ENCODE peak calls at places on chromosomes 5 and 9, in eight cellular contexts. U is A673; C is transverse colon; I is left ventricle myocardium inferior; A is DND-41; V is small intestine; Y is HCT116; M is naive thymus-derived CD4-positive, alpha-beta T cell. Q is an unnamed sample. For H3K9me3, the result is how much of the 10 kb centered on the place peaks cover.

GRCh38 chr5:62593331-62593730 is 14.7 kb downstream of the LRRC70 start:
- DNase-seq in U (no peak), C (no peak), I (no peak), A (no peak), V (no peak), Y (no peak), M (no peak), Q (no peak)

GRCh38 chr9:128902351-128903078 is 18.3 kb upstream of the PHYHD1 start:
- DNase-seq in U (no peak), C (peak), I (peak), A (peak), V (peak), Y (no peak), M (peak), Q (no peak)

GRCh38 chr5:169084775-169085566 is 216.0 kb downstream of the SLIT3 start:
- DNase-seq in U (no peak), C (no peak), I (no peak), A (no peak), V (no peak), Y (no peak), M (no peak), Q (no peak)

GRCh38 chr9:115283395-115283794 is 165.4 kb upstream of the TNC start:
- DNase-seq in U (no peak), C (no peak), I (no peak), A (no peak), V (no peak), Y (no peak), M (no peak), Q (no peak)

GRCh38 chr5:85985167-85985566 is 632.6 kb upstream of the COX7C start:
- DNase-seq in U (no peak), C (no peak), I (no peak), A (no peak), V (no peak), Y (no peak), M (no peak), Q (no peak)

GRCh38 chr5:32760091-32760509 is 49.0 kb downstream of the NPR3 start:
- DNase-seq in U (peak), C (no peak), I (no peak), A (no peak), V (no peak), Y (no peak), M (no peak), Q (no peak)

GRCh38 chr5:124372457-124372856 is 374.0 kb downstream of the ZNF608 start:
- DNase-seq in U (no peak), C (no peak), I (no peak), A (no peak), V (no peak), Y (no peak), M (no peak), Q (no peak)

GRCh38 chr9:124852121-124852828 is 985 bp upstream of the WDR38 start:
- DNase-seq in U (no peak), C (no peak), I (peak), A (no peak), V (no peak), Y (no peak), M (no peak), Q (no peak)

GRCh38 chr5:178098685-178099084 is 14.6 kb upstream of the N4BP3 start:
- DNase-seq in U (no peak), C (no peak), I (no peak), A (no peak), V (no peak), Y (no peak), M (no peak), Q (no peak)

GRCh38 chr9:112041536-112042243 is 133.4 kb downstream of the SUSD1 start:
- DNase-seq in U (peak), C (no peak), I (no peak), A (no peak), V (no peak), Y (peak), M (no peak), Q (no peak)

GRCh38 chr5:424259-425110 is 18.5 kb upstream of the EXOC3 start:
- DNase-seq in U (no peak), C (no peak), I (no peak), A (no peak), V (no peak), Y (no peak), M (no peak), Q (no peak)

GRCh38 chr9:107249665-107250285 is 33.3 kb upstream of the RAD23B start:
- DNase-seq in U (no peak), C (no peak), I (no peak), A (no peak), V (no peak), Y (no peak), M (no peak), Q (no peak)

GRCh38 chr5:178435321-178436238 is 154.6 kb downstream of the COL23A1 start:
- DNase-seq in U (no peak), C (no peak), I (no peak), A (peak), V (no peak), Y (no peak), M (no peak), Q (no peak)

GRCh38 chr5:174084691-174085154 is 39.2 kb downstream of the NSG2 start:
- DNase-seq in U (no peak), C (no peak), I (no peak), A (no peak), V (no peak), Y (no peak), M (no peak), Q (no peak)

GRCh38 chr9:135978650-135979461 is 17.7 kb upstream of the UBAC1 start:
- DNase-seq in U (peak), C (no peak), I (no peak), A (peak), V (no peak), Y (no peak), M (peak), Q (no peak)

GRCh38 chr5:149024477-149024876 is 38.4 kb downstream of the SH3TC2 start:
- DNase-seq in U (no peak), C (no peak), I (no peak), A (no peak), V (no peak), Y (no peak), M (no peak), Q (no peak)

GRCh38 chr9:37239224-37239859 is 119.0 kb downstream of the ZCCHC7 start:
- DNase-seq in U (no peak), C (no peak), I (no peak), A (no peak), V (no peak), Y (no peak), M (no peak), Q (no peak)

GRCh38 chr5:59180515-59180914 is 597.6 kb downstream of the RAB3C start:
- DNase-seq in U (no peak), C (no peak), I (no peak), A (no peak), V (no peak), Y (no peak), M (no peak), Q (no peak)

GRCh38 chr5:38207343-38207742 is 51.0 kb upstream of the EGFLAM start:
- DNase-seq in U (peak), C (no peak), I (no peak), A (no peak), V (no peak), Y (peak), M (no peak), Q (no peak)

GRCh38 chr5:151947924-151948323 is 23.3 kb upstream of the GLRA1 start:
- DNase-seq in U (no peak), C (no peak), I (no peak), A (no peak), V (no peak), Y (no peak), M (no peak), Q (no peak)

GRCh38 chr9:71608825-71609452 is 159.4 kb downstream of the CEMIP2 start:
- DNase-seq in U (peak), C (no peak), I (no peak), A (no peak), V (no peak), Y (no peak), M (no peak), Q (no peak)

GRCh38 chr5:74952406-74952805 is 86.2 kb upstream of the FAM169A start:
- DNase-seq in U (no peak), C (no peak), I (no peak), A (no peak), V (no peak), Y (no peak), M (no peak), Q (no peak)

GRCh38 chr5:58060971-58061370 is 398.9 kb downstream of the PLK2 start:
- DNase-seq in U (no peak), C (no peak), I (no peak), A (no peak), V (no peak), Y (no peak), M (no peak), Q (no peak)

GRCh38 chr9:122723690-122724089 is at the start of gene OR1L4:
- DNase-seq in U (no peak), C (no peak), I (no peak), A (no peak), V (no peak), Y (no peak), M (no peak), Q (no peak)

GRCh38 chr9:122718038-122718437 is 5.8 kb upstream of the OR1L4 start:
- DNase-seq in U (no peak), C (no peak), I (no peak), A (no peak), V (no peak), Y (no peak), M (no peak), Q (no peak)

GRCh38 chr9:122719218-122719617 is 4.6 kb upstream of the OR1L4 start:
- DNase-seq in U (no peak), C (no peak), I (no peak), A (no peak), V (no peak), Y (no peak), M (no peak), Q (no peak)
- H3K9me3 ChIP-seq in U (under half), C (under half), I (half or more), A (under half), V (under half), Y (under half), M (under half), Q (under half)

GRCh38 chr5:143537056-143537455 is 133.6 kb upstream of the NR3C1 start:
- DNase-seq in U (no peak), C (no peak), I (no peak), A (no peak), V (no peak), Y (no peak), M (no peak), Q (no peak)

GRCh38 chr5:143533978-143534763 is 130.7 kb upstream of the NR3C1 start:
- DNase-seq in U (no peak), C (no peak), I (peak), A (no peak), V (peak), Y (no peak), M (no peak), Q (peak)

GRCh38 chr5:143534764-143535159 is 131.3 kb upstream of the NR3C1 start:
- DNase-seq in U (no peak), C (no peak), I (no peak), A (no peak), V (no peak), Y (no peak), M (no peak), Q (no peak)

GRCh38 chr5:143536364-143536763 is 132.9 kb upstream of the NR3C1 start:
- DNase-seq in U (peak), C (no peak), I (no peak), A (no peak), V (no peak), Y (peak), M (no peak), Q (no peak)

DNA sequence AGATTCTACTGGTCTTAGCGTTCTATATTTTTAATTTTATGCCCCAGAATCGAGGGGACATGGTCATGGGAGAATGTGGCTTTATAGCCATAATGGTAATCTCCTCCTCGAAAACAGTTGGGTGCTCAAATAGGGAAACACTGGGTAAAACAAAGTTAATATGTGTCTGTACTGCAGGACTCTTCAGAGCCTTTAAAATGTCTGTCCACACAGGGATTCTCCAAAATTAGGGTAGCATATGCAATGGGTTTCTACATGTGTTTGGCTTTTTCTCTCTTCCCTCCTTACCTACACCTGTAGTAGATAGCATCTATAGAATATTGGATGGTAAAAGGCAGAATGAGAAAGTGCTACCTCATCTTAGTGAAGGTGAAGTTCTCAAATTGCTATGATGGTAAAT is 130.0 kb upstream of the NR3C1 start:
- DNase-seq in U (no peak), C (no peak), I (no peak), A (no peak), V (no peak), Y (no peak), M (no peak), Q (no peak)
- H3K9me3 ChIP-seq in U (under half), C (under half), I (under half), A (under half), V (under half), Y (under half), M (under half), Q (under half)

DNA sequence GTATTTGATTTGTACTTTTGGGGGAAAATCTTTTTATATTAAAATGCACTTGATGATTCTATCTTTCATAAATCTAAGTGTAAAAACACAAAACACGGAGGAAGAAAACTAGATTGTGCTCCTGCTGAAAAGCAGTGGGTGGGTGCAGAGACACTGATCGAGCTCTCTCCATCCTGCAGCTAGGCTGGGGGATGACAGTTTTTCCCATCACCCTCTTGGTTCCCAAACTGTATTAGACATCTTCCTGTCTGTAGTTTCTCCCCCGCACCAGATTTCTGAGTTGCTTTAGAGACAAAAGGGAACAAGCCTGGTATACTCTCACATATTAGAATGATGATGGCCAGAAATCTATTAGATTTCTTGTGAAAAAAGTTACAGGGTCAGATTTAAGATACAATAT is 99.6 kb downstream of the FAM114A2 start:
- DNase-seq in U (no peak), C (no peak), I (no peak), A (no peak), V (no peak), Y (no peak), M (no peak), Q (no peak)
- H3K9me3 ChIP-seq in U (under half), C (under half), I (half or more), A (under half), V (under half), Y (under half), M (under half), Q (under half)

GRCh38 chr5:150945947-150946346 is 41.2 kb upstream of the ZNF300 start:
- DNase-seq in U (no peak), C (no peak), I (no peak), A (no peak), V (no peak), Y (no peak), M (no peak), Q (no peak)

GRCh38 chr5:150948539-150948938 is 43.8 kb upstream of the ZNF300 start:
- DNase-seq in U (no peak), C (no peak), I (no peak), A (no peak), V (no peak), Y (no peak), M (no peak), Q (no peak)

GRCh38 chr5:150946351-150946905 is 41.6 kb upstream of the ZNF300 start:
- DNase-seq in U (peak), C (peak), I (peak), A (no peak), V (peak), Y (no peak), M (no peak), Q (peak)

GRCh38 chr5:150945501-150945900 is 40.7 kb upstream of the ZNF300 start:
- DNase-seq in U (no peak), C (no peak), I (no peak), A (no peak), V (no peak), Y (no peak), M (no peak), Q (no peak)
- H3K9me3 ChIP-seq in U (under half), C (under half), I (half or more), A (under half), V (under half), Y (under half), M (under half), Q (under half)

DNA sequence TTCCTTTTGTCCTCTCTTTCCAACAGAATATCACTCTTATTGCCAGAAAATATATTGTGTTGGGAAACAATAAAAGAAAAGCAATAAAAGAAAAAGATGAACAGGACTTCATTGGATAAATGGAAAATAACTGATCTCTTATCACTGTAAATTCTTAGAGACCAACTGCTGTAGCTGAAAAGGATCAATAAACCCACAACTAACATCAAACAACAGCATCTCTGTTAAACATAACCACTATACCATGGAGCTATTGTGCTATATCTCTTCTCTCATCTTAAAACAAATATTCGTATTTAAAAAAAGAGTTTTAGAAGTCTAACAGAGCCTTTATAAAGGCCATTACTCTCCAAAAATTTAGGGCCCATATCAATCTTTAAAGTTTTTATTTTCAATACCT is 502.4 kb downstream of the TMEM232 start:
- DNase-seq in U (no peak), C (no peak), I (no peak), A (no peak), V (no peak), Y (no peak), M (no peak), Q (no peak)
- H3K9me3 ChIP-seq in U (under half), C (under half), I (half or more), A (under half), V (under half), Y (under half), M (under half), Q (under half)

GRCh38 chr9:11312976-11313375 is 700.2 kb upstream of the PTPRD start:
- DNase-seq in U (no peak), C (no peak), I (no peak), A (no peak), V (no peak), Y (no peak), M (no peak), Q (no peak)
- H3K9me3 ChIP-seq in U (under half), C (under half), I (under half), A (under half), V (under half), Y (under half), M (under half), Q (under half)

GRCh38 chr9:113590389-113590788 is 126.9 kb downstream of the RGS3 start:
- DNase-seq in U (no peak), C (no peak), I (no peak), A (no peak), V (no peak), Y (no peak), M (no peak), Q (no peak)
- H3K9me3 ChIP-seq in U (under half), C (under half), I (under half), A (under half), V (under half), Y (under half), M (under half), Q (under half)

GRCh38 chr5:141402553-141403328 is at the start of gene PCDHGA9:
- DNase-seq in U (peak), C (no peak), I (no peak), A (peak), V (peak), Y (peak), M (no peak), Q (peak)
- H3K9me3 ChIP-seq in U (half or more), C (half or more), I (half or more), A (under half), V (under half), Y (under half), M (under half), Q (under half)

DNA sequence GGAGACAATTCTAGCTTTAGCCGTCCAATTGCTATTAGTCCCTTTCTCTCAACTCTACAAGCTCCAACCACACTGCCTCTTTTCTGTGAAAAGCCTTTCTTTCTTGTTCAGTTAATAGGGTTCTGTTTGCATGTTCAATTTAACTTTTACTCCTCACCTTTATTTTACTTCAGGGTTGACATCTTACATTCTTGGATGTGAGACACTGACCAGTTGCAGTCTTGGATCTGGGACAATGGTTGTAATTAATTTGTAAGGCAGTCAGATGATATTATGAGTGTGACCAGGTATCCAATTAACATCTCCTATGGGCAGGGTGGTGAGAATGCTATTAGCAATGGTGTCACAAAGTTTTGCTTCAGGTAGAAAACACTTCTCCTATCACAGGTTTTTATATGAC is 774.5 kb downstream of the TLR4 start:
- DNase-seq in U (no peak), C (no peak), I (no peak), A (no peak), V (no peak), Y (no peak), M (no peak), Q (no peak)
- H3K9me3 ChIP-seq in U (under half), C (under half), I (under half), A (under half), V (under half), Y (under half), M (under half), Q (under half)

Q was measured in right lobe of liver.